ENCODE peak calls at places on chromosomes 5 and 9, in six cellular contexts. One of them, this sample, is unnamed.

GRCh38 chr9:19511694-19512093 is 102.9 kb downstream of the ACER2 start:
- DNase-seq in adipocyte: no peak
- DNase-seq in astrocyte: no peak
- DNase-seq in fibroblast of lung: no peak
- DNase-seq in mesendoderm: no peak
- DNase-seq in neural progenitor cell: no peak
- DNase-seq in this sample: no peak

GRCh38 chr9:124052401-124052800 is 40.8 kb downstream of the LHX2 start:
- DNase-seq in adipocyte: no peak
- DNase-seq in astrocyte: no peak
- DNase-seq in fibroblast of lung: no peak
- DNase-seq in mesendoderm: no peak
- DNase-seq in neural progenitor cell: no peak
- DNase-seq in this sample: no peak

GRCh38 chr5:73433982-73434342 is 14.6 kb downstream of the FOXD1 start:
- DNase-seq in adipocyte: peak
- DNase-seq in astrocyte: peak
- DNase-seq in fibroblast of lung: peak
- DNase-seq in mesendoderm: no peak
- DNase-seq in neural progenitor cell: no peak
- DNase-seq in this sample: peak

GRCh38 chr5:40260351-40260750 is 419.4 kb upstream of the PTGER4 start:
- DNase-seq in adipocyte: no peak
- DNase-seq in astrocyte: no peak
- DNase-seq in fibroblast of lung: no peak
- DNase-seq in mesendoderm: no peak
- DNase-seq in neural progenitor cell: no peak
- DNase-seq in this sample: no peak

GRCh38 chr5:138565100-138565821 is 9.9 kb downstream of the HSPA9 start:
- DNase-seq in adipocyte: no peak
- DNase-seq in astrocyte: no peak
- DNase-seq in fibroblast of lung: no peak
- DNase-seq in mesendoderm: no peak
- DNase-seq in neural progenitor cell: no peak
- DNase-seq in this sample: no peak

GRCh38 chr9:27423919-27424710 is 100.0 kb upstream of the IFNK start:
- DNase-seq in adipocyte: no peak
- DNase-seq in astrocyte: no peak
- DNase-seq in fibroblast of lung: no peak
- DNase-seq in mesendoderm: no peak
- DNase-seq in neural progenitor cell: no peak
- DNase-seq in this sample: no peak

GRCh38 chr9:129008986-129009583 is 19.0 kb downstream of the SH3GLB2 start:
- DNase-seq in adipocyte: no peak
- DNase-seq in astrocyte: no peak
- DNase-seq in fibroblast of lung: no peak
- DNase-seq in mesendoderm: no peak
- DNase-seq in neural progenitor cell: no peak
- DNase-seq in this sample: no peak

GRCh38 chr9:19232830-19233194 is 2.3 kb downstream of the DENND4C start:
- DNase-seq in adipocyte: peak
- DNase-seq in astrocyte: peak
- DNase-seq in fibroblast of lung: peak
- DNase-seq in mesendoderm: no peak
- DNase-seq in neural progenitor cell: no peak
- DNase-seq in this sample: peak

GRCh38 chr5:72388652-72389051 is 68.5 kb downstream of the PTCD2 start:
- DNase-seq in adipocyte: no peak
- DNase-seq in astrocyte: peak
- DNase-seq in fibroblast of lung: peak
- DNase-seq in mesendoderm: no peak
- DNase-seq in neural progenitor cell: no peak
- DNase-seq in this sample: no peak

GRCh38 chr5:97096096-97096648 is 46.2 kb downstream of the LIX1 start:
- DNase-seq in adipocyte: peak
- DNase-seq in astrocyte: peak
- DNase-seq in fibroblast of lung: peak
- DNase-seq in mesendoderm: no peak
- DNase-seq in neural progenitor cell: no peak
- DNase-seq in this sample: no peak

GRCh38 chr9:38166501-38166900 is 97.5 kb upstream of the SHB start:
- DNase-seq in adipocyte: no peak
- DNase-seq in astrocyte: no peak
- DNase-seq in fibroblast of lung: no peak
- DNase-seq in mesendoderm: no peak
- DNase-seq in neural progenitor cell: no peak
- DNase-seq in this sample: no peak

GRCh38 chr9:70263421-70263820 is 4.6 kb downstream of the SMC5 start:
- DNase-seq in adipocyte: peak
- DNase-seq in astrocyte: peak
- DNase-seq in fibroblast of lung: peak
- DNase-seq in mesendoderm: no peak
- DNase-seq in neural progenitor cell: no peak
- DNase-seq in this sample: peak

GRCh38 chr9:34644766-34645314 is 1.6 kb upstream of the GALT start:
- DNase-seq in adipocyte: no peak
- DNase-seq in astrocyte: no peak
- DNase-seq in fibroblast of lung: no peak
- DNase-seq in mesendoderm: peak
- DNase-seq in neural progenitor cell: no peak
- DNase-seq in this sample: no peak

GRCh38 chr9:133333566-133333965 is 2.4 kb downstream of the SURF6 start:
- DNase-seq in adipocyte: no peak
- DNase-seq in astrocyte: no peak
- DNase-seq in fibroblast of lung: no peak
- DNase-seq in mesendoderm: no peak
- DNase-seq in neural progenitor cell: no peak
- DNase-seq in this sample: no peak

GRCh38 chr5:107893642-107894041 is 222.9 kb upstream of the EFNA5 start:
- DNase-seq in adipocyte: peak
- DNase-seq in astrocyte: peak
- DNase-seq in fibroblast of lung: peak
- DNase-seq in mesendoderm: no peak
- DNase-seq in neural progenitor cell: no peak
- DNase-seq in this sample: peak

GRCh38 chr9:120043448-120043847 is 536.5 kb downstream of the CDK5RAP2 start:
- DNase-seq in adipocyte: no peak
- DNase-seq in astrocyte: no peak
- DNase-seq in fibroblast of lung: no peak
- DNase-seq in mesendoderm: no peak
- DNase-seq in neural progenitor cell: no peak
- DNase-seq in this sample: no peak

GRCh38 chr9:3478549-3478953 is 47.2 kb downstream of the RFX3 start:
- DNase-seq in adipocyte: peak
- DNase-seq in astrocyte: peak
- DNase-seq in fibroblast of lung: peak
- DNase-seq in mesendoderm: peak
- DNase-seq in neural progenitor cell: no peak
- DNase-seq in this sample: no peak

GRCh38 chr9:69549310-69550202 is 122.6 kb downstream of the APBA1 start:
- DNase-seq in adipocyte: peak
- DNase-seq in astrocyte: peak
- DNase-seq in fibroblast of lung: peak
- DNase-seq in mesendoderm: peak
- DNase-seq in neural progenitor cell: peak
- DNase-seq in this sample: peak

GRCh38 chr9:101269596-101270324 is 115.0 kb downstream of the BAAT start:
- DNase-seq in adipocyte: no peak
- DNase-seq in astrocyte: no peak
- DNase-seq in fibroblast of lung: no peak
- DNase-seq in mesendoderm: no peak
- DNase-seq in neural progenitor cell: peak
- DNase-seq in this sample: no peak

GRCh38 chr5:6832994-6833393 is 119.8 kb downstream of the TENT4A start:
- DNase-seq in adipocyte: no peak
- DNase-seq in astrocyte: no peak
- DNase-seq in fibroblast of lung: no peak
- DNase-seq in mesendoderm: no peak
- DNase-seq in neural progenitor cell: no peak
- DNase-seq in this sample: no peak

GRCh38 chr5:159310492-159310891 is 19.8 kb downstream of the IL12B start:
- DNase-seq in adipocyte: no peak
- DNase-seq in astrocyte: peak
- DNase-seq in fibroblast of lung: peak
- DNase-seq in mesendoderm: peak
- DNase-seq in neural progenitor cell: peak
- DNase-seq in this sample: no peak

GRCh38 chr5:159304961-159305595 is 25.2 kb downstream of the IL12B start:
- DNase-seq in adipocyte: peak
- DNase-seq in astrocyte: no peak
- DNase-seq in fibroblast of lung: peak
- DNase-seq in mesendoderm: no peak
- DNase-seq in neural progenitor cell: no peak
- DNase-seq in this sample: peak

GRCh38 chr5:159311063-159311462 is 19.2 kb downstream of the IL12B start:
- DNase-seq in adipocyte: no peak
- DNase-seq in astrocyte: no peak
- DNase-seq in fibroblast of lung: no peak
- DNase-seq in mesendoderm: no peak
- DNase-seq in neural progenitor cell: no peak
- DNase-seq in this sample: no peak

GRCh38 chr5:159313197-159313596 is 17.1 kb downstream of the IL12B start:
- DNase-seq in adipocyte: no peak
- DNase-seq in astrocyte: no peak
- DNase-seq in fibroblast of lung: no peak
- DNase-seq in mesendoderm: no peak
- DNase-seq in neural progenitor cell: no peak
- DNase-seq in this sample: no peak

GRCh38 chr5:159309689-159310433 is 20.4 kb downstream of the IL12B start:
- DNase-seq in adipocyte: no peak
- DNase-seq in astrocyte: no peak
- DNase-seq in fibroblast of lung: no peak
- DNase-seq in mesendoderm: no peak
- DNase-seq in neural progenitor cell: no peak
- DNase-seq in this sample: no peak
- H3K9ac ChIP-seq in adipocyte: no peak
- H3K9ac ChIP-seq in astrocyte: no peak
- H3K9ac ChIP-seq in fibroblast of lung: no peak
- H3K9ac ChIP-seq in mesendoderm: no peak
- H3K9ac ChIP-seq in neural progenitor cell: no peak
- H3K9ac ChIP-seq in this sample: no peak

GRCh38 chr5:149411738-149412519 is 32.8 kb upstream of the IL17B start:
- DNase-seq in adipocyte: no peak
- DNase-seq in astrocyte: no peak
- DNase-seq in fibroblast of lung: no peak
- DNase-seq in mesendoderm: no peak
- DNase-seq in neural progenitor cell: no peak
- DNase-seq in this sample: no peak

GRCh38 chr5:149410721-149411432 is 31.8 kb upstream of the IL17B start:
- DNase-seq in adipocyte: no peak
- DNase-seq in astrocyte: no peak
- DNase-seq in fibroblast of lung: no peak
- DNase-seq in mesendoderm: peak
- DNase-seq in neural progenitor cell: no peak
- DNase-seq in this sample: peak

GRCh38 chr5:149409268-149409948 is 30.3 kb upstream of the IL17B start:
- DNase-seq in adipocyte: peak
- DNase-seq in astrocyte: no peak
- DNase-seq in fibroblast of lung: no peak
- DNase-seq in mesendoderm: peak
- DNase-seq in neural progenitor cell: no peak
- DNase-seq in this sample: no peak

GRCh38 chr5:149408252-149409099 is 29.4 kb upstream of the IL17B start:
- DNase-seq in adipocyte: no peak
- DNase-seq in astrocyte: no peak
- DNase-seq in fibroblast of lung: no peak
- DNase-seq in mesendoderm: no peak
- DNase-seq in neural progenitor cell: no peak
- DNase-seq in this sample: no peak

GRCh38 chr5:149410071-149410470 is 31.0 kb upstream of the IL17B start:
- DNase-seq in adipocyte: no peak
- DNase-seq in astrocyte: no peak
- DNase-seq in fibroblast of lung: no peak
- DNase-seq in mesendoderm: no peak
- DNase-seq in neural progenitor cell: no peak
- DNase-seq in this sample: no peak
- H3K9ac ChIP-seq in adipocyte: peak
- H3K9ac ChIP-seq in astrocyte: peak
- H3K9ac ChIP-seq in fibroblast of lung: peak
- H3K9ac ChIP-seq in mesendoderm: no peak
- H3K9ac ChIP-seq in neural progenitor cell: no peak
- H3K9ac ChIP-seq in this sample: peak

DNA sequence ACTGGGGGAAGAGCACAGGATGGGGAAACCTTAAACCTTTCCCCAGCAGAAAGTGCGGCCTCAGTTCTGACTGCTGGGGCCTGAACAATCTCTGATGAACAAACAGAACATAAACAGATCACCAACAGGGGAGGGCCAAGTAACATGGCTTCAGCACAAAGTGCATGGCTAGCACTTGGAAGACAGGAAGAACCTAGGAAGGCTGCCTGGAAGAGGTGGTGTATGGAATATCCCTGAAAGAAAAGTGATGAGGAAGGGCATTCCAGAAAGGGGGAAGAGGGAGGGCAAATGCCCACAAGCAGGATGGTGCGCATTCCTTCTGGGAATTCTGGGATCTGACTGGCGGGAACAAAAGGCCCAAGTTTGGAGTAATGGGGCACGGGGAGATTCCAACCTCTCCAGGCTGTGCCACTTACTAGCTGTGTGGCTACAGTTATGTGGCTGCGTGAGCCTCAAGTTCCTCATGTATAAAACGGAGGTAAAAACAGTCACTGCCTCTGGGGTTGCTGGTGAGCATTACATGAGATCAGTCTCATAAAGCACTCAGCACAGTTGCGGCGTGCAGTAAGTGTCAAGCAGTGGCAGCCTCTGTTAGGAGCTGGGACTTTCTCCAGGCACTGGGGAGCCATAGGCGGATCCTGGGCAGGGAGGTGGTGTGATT is 1.6 kb downstream of the PDGFRB start:
- DNase-seq in adipocyte: peak
- DNase-seq in astrocyte: peak
- DNase-seq in fibroblast of lung: peak
- DNase-seq in mesendoderm: peak
- DNase-seq in neural progenitor cell: peak
- DNase-seq in this sample: peak
- H3K9ac ChIP-seq in adipocyte: peak
- H3K9ac ChIP-seq in astrocyte: peak
- H3K9ac ChIP-seq in fibroblast of lung: peak
- H3K9ac ChIP-seq in mesendoderm: peak
- H3K9ac ChIP-seq in neural progenitor cell: no peak
- H3K9ac ChIP-seq in this sample: peak

GRCh38 chr5:127923804-127924570 is 159.6 kb upstream of the SLC12A2 start:
- DNase-seq in adipocyte: no peak
- DNase-seq in astrocyte: no peak
- DNase-seq in fibroblast of lung: no peak
- DNase-seq in mesendoderm: no peak
- DNase-seq in neural progenitor cell: no peak
- DNase-seq in this sample: no peak

GRCh38 chr5:127924606-127925005 is 159.0 kb upstream of the SLC12A2 start:
- DNase-seq in adipocyte: no peak
- DNase-seq in astrocyte: no peak
- DNase-seq in fibroblast of lung: no peak
- DNase-seq in mesendoderm: no peak
- DNase-seq in neural progenitor cell: no peak
- DNase-seq in this sample: no peak

GRCh38 chr5:127919818-127920217 is 163.7 kb upstream of the SLC12A2 start:
- DNase-seq in adipocyte: no peak
- DNase-seq in astrocyte: no peak
- DNase-seq in fibroblast of lung: no peak
- DNase-seq in mesendoderm: no peak
- DNase-seq in neural progenitor cell: no peak
- DNase-seq in this sample: no peak

GRCh38 chr5:127920936-127921335 is 162.6 kb upstream of the SLC12A2 start:
- DNase-seq in adipocyte: no peak
- DNase-seq in astrocyte: no peak
- DNase-seq in fibroblast of lung: no peak
- DNase-seq in mesendoderm: no peak
- DNase-seq in neural progenitor cell: no peak
- DNase-seq in this sample: no peak

GRCh38 chr5:127922603-127923002 is 161.0 kb upstream of the SLC12A2 start:
- DNase-seq in adipocyte: no peak
- DNase-seq in astrocyte: no peak
- DNase-seq in fibroblast of lung: no peak
- DNase-seq in mesendoderm: no peak
- DNase-seq in neural progenitor cell: no peak
- DNase-seq in this sample: peak
- H3K9ac ChIP-seq in adipocyte: no peak
- H3K9ac ChIP-seq in astrocyte: no peak
- H3K9ac ChIP-seq in fibroblast of lung: no peak
- H3K9ac ChIP-seq in mesendoderm: no peak
- H3K9ac ChIP-seq in neural progenitor cell: no peak
- H3K9ac ChIP-seq in this sample: no peak

This sample was measured in IMR-90.